ENCODE peak calls at places on chromosome 9, in five cellular contexts. One of them, this sample, is unnamed.
A peak's percentile ranks its signal among the peaks of the same experiment; 100 is the strongest.

GRCh38 chr9:106613250-106613737 is 249.7 kb upstream of the ZNF462 start:
- DNase-seq in effector memory CD4-positive, alpha-beta T cell: no peak
- DNase-seq in K562: no peak
- DNase-seq in tibial artery: no peak
- DNase-seq in transverse colon: peak; percentile 36
- DNase-seq in this sample: no peak

GRCh38 chr9:117160254-117160653 is 254.6 kb downstream of the ASTN2 start:
- DNase-seq in effector memory CD4-positive, alpha-beta T cell: no peak
- DNase-seq in K562: no peak
- DNase-seq in tibial artery: no peak
- DNase-seq in transverse colon: no peak
- DNase-seq in this sample: no peak

GRCh38 chr9:121886759-121887485 is 206.2 kb downstream of the TTLL11 start:
- DNase-seq in effector memory CD4-positive, alpha-beta T cell: no peak
- DNase-seq in K562: no peak
- DNase-seq in tibial artery: no peak
- DNase-seq in transverse colon: no peak
- DNase-seq in this sample: no peak

GRCh38 chr9:120481248-120481647 is 98.7 kb downstream of the CDK5RAP2 start:
- DNase-seq in effector memory CD4-positive, alpha-beta T cell: no peak
- DNase-seq in K562: no peak
- DNase-seq in tibial artery: no peak
- DNase-seq in transverse colon: no peak
- DNase-seq in this sample: no peak

GRCh38 chr9:110156902-110157301 is 51.1 kb downstream of the C9orf152 start:
- DNase-seq in effector memory CD4-positive, alpha-beta T cell: peak; percentile 3
- DNase-seq in K562: no peak
- DNase-seq in tibial artery: no peak
- DNase-seq in transverse colon: peak; percentile 26
- DNase-seq in this sample: peak; percentile 49

GRCh38 chr9:93575706-93576295 is 583 bp upstream of the PHF2 start:
- DNase-seq in effector memory CD4-positive, alpha-beta T cell: peak; percentile 34
- DNase-seq in K562: peak; percentile 83
- DNase-seq in tibial artery: peak; percentile 81
- DNase-seq in transverse colon: peak; percentile 55
- DNase-seq in this sample: peak; percentile 50

GRCh38 chr9:20355022-20355421 is 267.3 kb downstream of the MLLT3 start:
- DNase-seq in effector memory CD4-positive, alpha-beta T cell: no peak
- DNase-seq in K562: no peak
- DNase-seq in tibial artery: no peak
- DNase-seq in transverse colon: no peak
- DNase-seq in this sample: no peak

GRCh38 chr9:134671341-134672113 is 29.9 kb downstream of the COL5A1 start:
- DNase-seq in effector memory CD4-positive, alpha-beta T cell: no peak
- DNase-seq in K562: no peak
- DNase-seq in tibial artery: peak; percentile 58
- DNase-seq in transverse colon: no peak
- DNase-seq in this sample: no peak

GRCh38 chr9:124602204-124602603 is 95.0 kb upstream of the NR5A1 start:
- DNase-seq in effector memory CD4-positive, alpha-beta T cell: no peak
- DNase-seq in K562: no peak
- DNase-seq in tibial artery: no peak
- DNase-seq in transverse colon: no peak
- DNase-seq in this sample: no peak

GRCh38 chr9:127502706-127503378 is 51.5 kb downstream of the LRSAM1 start:
- DNase-seq in effector memory CD4-positive, alpha-beta T cell: no peak
- DNase-seq in K562: no peak
- DNase-seq in tibial artery: no peak
- DNase-seq in transverse colon: no peak
- DNase-seq in this sample: no peak

GRCh38 chr9:127417130-127418036 is 6.8 kb upstream of the ZNF79 start:
- DNase-seq in effector memory CD4-positive, alpha-beta T cell: no peak
- DNase-seq in K562: no peak
- DNase-seq in tibial artery: no peak
- DNase-seq in transverse colon: no peak
- DNase-seq in this sample: no peak

GRCh38 chr9:9747787-9748186 is 865.0 kb downstream of the PTPRD start:
- DNase-seq in effector memory CD4-positive, alpha-beta T cell: no peak
- DNase-seq in K562: no peak
- DNase-seq in tibial artery: no peak
- DNase-seq in transverse colon: no peak
- DNase-seq in this sample: no peak

GRCh38 chr9:15311607-15312006 is 4.6 kb upstream of the TTC39B start:
- DNase-seq in effector memory CD4-positive, alpha-beta T cell: no peak
- DNase-seq in K562: no peak
- DNase-seq in tibial artery: no peak
- DNase-seq in transverse colon: no peak
- DNase-seq in this sample: no peak

GRCh38 chr9:117354997-117355396 is 59.9 kb downstream of the ASTN2 start:
- DNase-seq in effector memory CD4-positive, alpha-beta T cell: no peak
- DNase-seq in K562: no peak
- DNase-seq in tibial artery: no peak
- DNase-seq in transverse colon: no peak
- DNase-seq in this sample: no peak

GRCh38 chr9:12935714-12936113 is 160.9 kb downstream of the LURAP1L start:
- DNase-seq in effector memory CD4-positive, alpha-beta T cell: no peak
- DNase-seq in K562: no peak
- DNase-seq in tibial artery: no peak
- DNase-seq in transverse colon: no peak
- DNase-seq in this sample: no peak

GRCh38 chr9:135224286-135224871 is 136.9 kb downstream of the OLFM1 start:
- DNase-seq in effector memory CD4-positive, alpha-beta T cell: no peak
- DNase-seq in K562: no peak
- DNase-seq in tibial artery: no peak
- DNase-seq in transverse colon: no peak
- DNase-seq in this sample: no peak

GRCh38 chr9:86987900-86988299 is 40.6 kb upstream of the GAS1 start:
- DNase-seq in effector memory CD4-positive, alpha-beta T cell: no peak
- DNase-seq in K562: no peak
- DNase-seq in tibial artery: no peak
- DNase-seq in transverse colon: no peak
- DNase-seq in this sample: no peak

GRCh38 chr9:81529556-81530193 is 159.7 kb downstream of the TLE1 start:
- DNase-seq in effector memory CD4-positive, alpha-beta T cell: no peak
- DNase-seq in K562: no peak
- DNase-seq in tibial artery: no peak
- DNase-seq in transverse colon: no peak
- DNase-seq in this sample: no peak

GRCh38 chr9:71353723-71354122 is 232.3 kb upstream of the TRPM3 start:
- DNase-seq in effector memory CD4-positive, alpha-beta T cell: no peak
- DNase-seq in K562: no peak
- DNase-seq in tibial artery: no peak
- DNase-seq in transverse colon: no peak
- DNase-seq in this sample: no peak

GRCh38 chr9:88767504-88767790 is 223.8 kb upstream of the S1PR3 start:
- DNase-seq in effector memory CD4-positive, alpha-beta T cell: no peak
- DNase-seq in K562: no peak
- DNase-seq in tibial artery: no peak
- DNase-seq in transverse colon: no peak
- DNase-seq in this sample: no peak

GRCh38 chr9:92639124-92639523 is 30.8 kb downstream of the IPPK start:
- DNase-seq in effector memory CD4-positive, alpha-beta T cell: no peak
- DNase-seq in K562: no peak
- DNase-seq in tibial artery: no peak
- DNase-seq in transverse colon: no peak
- DNase-seq in this sample: no peak

GRCh38 chr9:101472891-101473290 is 37.3 kb upstream of the ALDOB start:
- DNase-seq in effector memory CD4-positive, alpha-beta T cell: no peak
- DNase-seq in K562: no peak
- DNase-seq in tibial artery: no peak
- DNase-seq in transverse colon: no peak
- DNase-seq in this sample: no peak

GRCh38 chr9:107176701-107177100 is 106.4 kb upstream of the RAD23B start:
- DNase-seq in effector memory CD4-positive, alpha-beta T cell: no peak
- DNase-seq in K562: no peak
- DNase-seq in tibial artery: peak; percentile 67
- DNase-seq in transverse colon: no peak
- DNase-seq in this sample: no peak

GRCh38 chr9:135032868-135033460 is 54.5 kb upstream of the OLFM1 start:
- DNase-seq in effector memory CD4-positive, alpha-beta T cell: no peak
- DNase-seq in K562: no peak
- DNase-seq in tibial artery: no peak
- DNase-seq in transverse colon: no peak
- DNase-seq in this sample: no peak

GRCh38 chr9:70117835-70118319 is 74.2 kb downstream of the MAMDC2 start:
- DNase-seq in effector memory CD4-positive, alpha-beta T cell: no peak
- DNase-seq in K562: no peak
- DNase-seq in tibial artery: no peak
- DNase-seq in transverse colon: no peak
- DNase-seq in this sample: no peak

GRCh38 chr9:80440724-80441123 is 869.0 kb downstream of the TLE4 start:
- DNase-seq in effector memory CD4-positive, alpha-beta T cell: no peak
- DNase-seq in K562: no peak
- DNase-seq in tibial artery: no peak
- DNase-seq in transverse colon: no peak
- DNase-seq in this sample: no peak

GRCh38 chr9:111069233-111069632 is 31.0 kb upstream of the LPAR1 start:
- DNase-seq in effector memory CD4-positive, alpha-beta T cell: no peak
- DNase-seq in K562: no peak
- DNase-seq in tibial artery: no peak
- DNase-seq in transverse colon: no peak
- DNase-seq in this sample: no peak

GRCh38 chr9:131834721-131835120 is 94.8 kb upstream of the RAPGEF1 start:
- DNase-seq in effector memory CD4-positive, alpha-beta T cell: no peak
- DNase-seq in K562: no peak
- DNase-seq in tibial artery: no peak
- DNase-seq in transverse colon: no peak
- DNase-seq in this sample: no peak

GRCh38 chr9:131836021-131836420 is 96.1 kb upstream of the RAPGEF1 start:
- DNase-seq in effector memory CD4-positive, alpha-beta T cell: no peak
- DNase-seq in K562: no peak
- DNase-seq in tibial artery: no peak
- DNase-seq in transverse colon: no peak
- DNase-seq in this sample: no peak

GRCh38 chr9:131833906-131834305 is 94.0 kb upstream of the RAPGEF1 start:
- DNase-seq in effector memory CD4-positive, alpha-beta T cell: no peak
- DNase-seq in K562: no peak
- DNase-seq in tibial artery: no peak
- DNase-seq in transverse colon: no peak
- DNase-seq in this sample: no peak

GRCh38 chr9:131836607-131837315 is 96.9 kb upstream of the RAPGEF1 start:
- DNase-seq in effector memory CD4-positive, alpha-beta T cell: no peak
- DNase-seq in K562: no peak
- DNase-seq in tibial artery: no peak
- DNase-seq in transverse colon: no peak
- DNase-seq in this sample: no peak

GRCh38 chr9:131835132-131835910 is 95.4 kb upstream of the RAPGEF1 start:
- DNase-seq in effector memory CD4-positive, alpha-beta T cell: no peak
- DNase-seq in K562: no peak
- DNase-seq in tibial artery: no peak
- DNase-seq in transverse colon: no peak
- DNase-seq in this sample: no peak
- H3K4me3 ChIP-seq in effector memory CD4-positive, alpha-beta T cell: no peak overlapping the region
- H3K4me3 ChIP-seq in K562: no peak overlapping the region
- H3K4me3 ChIP-seq in tibial artery: no peak overlapping the region
- H3K4me3 ChIP-seq in transverse colon: no peak overlapping the region
- H3K4me3 ChIP-seq in this sample: no peak overlapping the region

DNA sequence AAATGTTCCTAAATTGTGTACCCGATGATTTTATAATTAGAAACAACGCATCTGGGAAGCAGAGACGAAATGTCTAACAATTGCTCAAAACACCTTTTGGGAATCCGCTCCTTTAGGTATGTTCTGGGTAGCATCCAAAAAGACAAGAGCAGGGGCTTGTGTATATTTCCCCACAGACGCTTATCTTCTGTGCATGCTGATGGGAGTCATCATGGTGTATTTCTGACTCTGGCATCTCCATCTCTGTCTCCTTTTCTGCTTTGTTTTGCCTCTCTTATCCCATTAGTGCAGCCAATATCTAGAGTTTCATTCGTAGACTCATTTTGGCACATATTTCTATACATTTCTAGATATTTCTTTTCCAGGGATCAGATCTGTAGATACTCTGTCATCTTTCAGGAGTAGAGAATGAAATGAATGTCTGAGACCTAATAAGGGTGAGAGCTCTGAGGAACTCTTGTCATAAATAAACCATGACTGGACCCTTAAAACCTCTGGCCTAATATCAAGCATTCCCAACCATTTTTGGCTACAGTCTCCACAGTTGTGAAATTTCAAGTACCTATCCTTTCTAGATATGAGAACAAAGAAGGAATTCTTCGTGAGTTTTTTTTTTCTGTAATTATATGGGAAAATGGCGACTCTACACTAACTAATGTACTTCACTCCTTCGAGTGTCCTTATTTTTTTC is 508.2 kb downstream of the ACTL7B start:
- DNase-seq in effector memory CD4-positive, alpha-beta T cell: no peak
- DNase-seq in K562: no peak
- DNase-seq in tibial artery: no peak
- DNase-seq in transverse colon: no peak
- DNase-seq in this sample: no peak
- H3K27me3 ChIP-seq in effector memory CD4-positive, alpha-beta T cell: no peaks in the 10 kb centered on the region
- H3K27me3 ChIP-seq in K562: no peaks in the 10 kb centered on the region
- H3K27me3 ChIP-seq in tibial artery: no peaks in the 10 kb centered on the region
- H3K27me3 ChIP-seq in transverse colon: no peaks in the 10 kb centered on the region
- H3K27me3 ChIP-seq in this sample: no peaks in the 10 kb centered on the region

GRCh38 chr9:272251-273213 is 57.9 kb downstream of the DOCK8 start:
- DNase-seq in effector memory CD4-positive, alpha-beta T cell: peak; percentile 74
- DNase-seq in K562: peak; percentile 26
- DNase-seq in tibial artery: no peak
- DNase-seq in transverse colon: peak; percentile 60
- DNase-seq in this sample: peak; percentile 90
- H3K4me3 ChIP-seq in effector memory CD4-positive, alpha-beta T cell: peak overlapping the region; percentile 54
- H3K4me3 ChIP-seq in K562: peak overlapping the region; percentile 31
- H3K4me3 ChIP-seq in tibial artery: no peak overlapping the region
- H3K4me3 ChIP-seq in transverse colon: no peak overlapping the region
- H3K4me3 ChIP-seq in this sample: peak overlapping the region; percentile 75

DNA sequence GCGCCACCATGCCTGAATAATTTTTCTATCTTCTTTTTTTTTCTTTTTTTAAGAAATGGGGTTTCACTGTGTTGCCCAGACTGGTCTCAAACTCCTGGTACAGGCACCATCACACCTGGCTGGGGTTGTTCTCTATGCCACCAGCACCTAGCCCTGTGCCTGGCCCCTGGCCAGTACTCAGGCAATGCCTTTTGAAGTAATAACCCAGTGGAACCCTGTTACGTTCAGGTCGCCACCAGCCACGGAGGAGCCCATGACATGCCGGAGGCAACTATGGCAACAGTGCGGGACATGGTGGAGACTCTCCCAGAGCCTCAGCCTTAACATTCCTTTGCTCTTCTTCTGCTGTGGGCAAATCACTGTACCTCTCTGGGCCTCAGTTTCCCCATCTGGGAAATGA is 14.1 kb downstream of the COL15A1 start:
- DNase-seq in effector memory CD4-positive, alpha-beta T cell: no peak
- DNase-seq in K562: no peak
- DNase-seq in tibial artery: no peak
- DNase-seq in transverse colon: no peak
- DNase-seq in this sample: no peak
- H3K27me3 ChIP-seq in effector memory CD4-positive, alpha-beta T cell: no peaks in the 10 kb centered on the region
- H3K27me3 ChIP-seq in K562: no peaks in the 10 kb centered on the region
- H3K27me3 ChIP-seq in tibial artery: no peaks in the 10 kb centered on the region
- H3K27me3 ChIP-seq in transverse colon: no peaks in the 10 kb centered on the region
- H3K27me3 ChIP-seq in this sample: no peaks in the 10 kb centered on the region

DNA sequence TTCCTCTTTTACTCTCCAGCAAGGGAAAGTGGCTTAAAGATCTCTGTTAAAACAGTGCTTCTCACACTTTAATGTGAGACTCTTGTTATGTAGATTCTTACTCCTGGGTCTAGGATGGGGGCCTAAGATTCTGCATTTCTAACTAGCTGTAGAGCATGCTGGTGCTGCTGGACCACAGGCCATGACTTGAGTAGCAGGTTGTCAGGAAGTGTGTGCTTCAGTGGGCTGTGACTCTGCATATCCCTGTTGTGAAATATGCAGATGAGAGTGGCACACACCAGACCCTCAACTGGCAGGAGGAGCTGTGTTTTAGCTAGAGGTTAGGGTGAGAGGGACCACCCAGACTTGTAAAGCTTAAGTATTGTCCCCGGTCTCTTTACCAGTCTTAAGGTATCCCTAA is 191.1 kb upstream of the DMRT1 start:
- DNase-seq in effector memory CD4-positive, alpha-beta T cell: no peak
- DNase-seq in K562: no peak
- DNase-seq in tibial artery: no peak
- DNase-seq in transverse colon: no peak
- DNase-seq in this sample: no peak
- H3K4me3 ChIP-seq in effector memory CD4-positive, alpha-beta T cell: no peak overlapping the region
- H3K4me3 ChIP-seq in K562: no peak overlapping the region
- H3K4me3 ChIP-seq in tibial artery: peak overlapping the region; percentile 5
- H3K4me3 ChIP-seq in transverse colon: no peak overlapping the region
- H3K4me3 ChIP-seq in this sample: no peak overlapping the region

This sample was measured in CD4-positive, alpha-beta memory T cell.